ENCODE peak calls at places on chromosomes 6 and 20, in five cellular contexts. N, U, S, L and I are unnamed samples.

GRCh38 chr20:46580613-46581012 is 30.2 kb upstream of the OCSTAMP start:
- DNase-seq in N (no peak), U (no peak), S (no peak), L (no peak), I (no peak)

GRCh38 chr6:34955447-34955846 is 66.4 kb downstream of the ANKS1A start:
- DNase-seq in N (no peak), U (no peak), S (no peak), L (no peak), I (no peak)

GRCh38 chr6:10837692-10837996 is 695 bp downstream of the MAK start:
- DNase-seq in N (no peak), U (peak), S (peak), L (no peak), I (no peak)

GRCh38 chr20:53708129-53708968 is 114.7 kb upstream of the ZNF217 start:
- DNase-seq in N (peak), U (peak), S (no peak), L (no peak), I (peak)

GRCh38 chr20:59902470-59902869 is 31.0 kb downstream of the SYCP2 start:
- DNase-seq in N (no peak), U (no peak), S (no peak), L (no peak), I (no peak)

GRCh38 chr6:169251822-169252804 is 1.5 kb downstream of the THBS2 start:
- DNase-seq in N (no peak), U (peak), S (no peak), L (no peak), I (no peak)

GRCh38 chr6:149323353-149323752 is 5.8 kb downstream of the TAB2 start:
- DNase-seq in N (no peak), U (no peak), S (no peak), L (no peak), I (no peak)

GRCh38 chr20:10218536-10219451 is at the start of gene SNAP25:
- DNase-seq in N (no peak), U (peak), S (no peak), L (no peak), I (no peak)

GRCh38 chr20:17874271-17875105 is 94.1 kb downstream of the SNX5 start:
- DNase-seq in N (no peak), U (no peak), S (no peak), L (no peak), I (no peak)
- H3K4me3 ChIP-seq in N (no peak), U (no peak), S (no peak), L (no peak), I (no peak)

GRCh38 chr6:111650049-111650448 is 44.4 kb upstream of the TRAF3IP2 start:
- DNase-seq in N (no peak), U (no peak), S (no peak), L (no peak), I (no peak)

GRCh38 chr6:111651185-111652034 is 45.7 kb upstream of the TRAF3IP2 start:
- DNase-seq in N (no peak), U (no peak), S (no peak), L (no peak), I (no peak)

GRCh38 chr6:111653961-111654360 is 48.3 kb upstream of the TRAF3IP2 start:
- DNase-seq in N (no peak), U (no peak), S (no peak), L (no peak), I (no peak)

GRCh38 chr6:111657146-111657545 is 51.5 kb upstream of the TRAF3IP2 start:
- DNase-seq in N (no peak), U (peak), S (no peak), L (no peak), I (peak)

GRCh38 chr6:111653434-111653833 is 47.8 kb upstream of the TRAF3IP2 start:
- DNase-seq in N (no peak), U (no peak), S (no peak), L (no peak), I (no peak)
- TF ChIP-seq CTCF in N (no peak), U (no peak), S (no peak), L (no peak), I (no peak)

GRCh38 chr6:151242420-151242841 is 2.7 kb downstream of the AKAP12 start:
- DNase-seq in N (no peak), U (peak), S (no peak), L (no peak), I (no peak)
- H3K4me3 ChIP-seq in N (no peak), U (no peak), S (peak), L (no peak), I (no peak)

DNA sequence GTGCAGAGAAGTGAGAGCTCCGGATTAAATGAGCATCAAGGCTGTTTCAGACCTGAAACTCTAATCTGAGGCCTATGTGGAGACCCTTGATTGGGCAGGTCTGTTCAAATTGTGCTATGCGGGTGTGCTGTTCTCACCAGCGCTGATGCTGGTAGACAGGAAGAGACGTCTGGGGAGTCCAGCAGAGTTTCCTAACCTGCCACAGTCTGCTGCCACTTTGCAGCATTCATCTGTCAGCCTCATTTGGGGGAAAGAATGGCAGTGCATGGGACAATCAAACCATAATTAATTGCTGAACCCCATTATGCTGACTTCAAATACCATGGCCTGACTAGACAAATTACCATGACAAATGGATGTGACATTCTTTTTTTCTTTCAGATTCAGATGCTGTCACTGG is 171.5 kb upstream of the SYNDIG1 start:
- DNase-seq in N (no peak), U (no peak), S (no peak), L (no peak), I (no peak)
- TF ChIP-seq CTCF in N (no peak), U (no peak), S (no peak), L (no peak), I (no peak)

DNA sequence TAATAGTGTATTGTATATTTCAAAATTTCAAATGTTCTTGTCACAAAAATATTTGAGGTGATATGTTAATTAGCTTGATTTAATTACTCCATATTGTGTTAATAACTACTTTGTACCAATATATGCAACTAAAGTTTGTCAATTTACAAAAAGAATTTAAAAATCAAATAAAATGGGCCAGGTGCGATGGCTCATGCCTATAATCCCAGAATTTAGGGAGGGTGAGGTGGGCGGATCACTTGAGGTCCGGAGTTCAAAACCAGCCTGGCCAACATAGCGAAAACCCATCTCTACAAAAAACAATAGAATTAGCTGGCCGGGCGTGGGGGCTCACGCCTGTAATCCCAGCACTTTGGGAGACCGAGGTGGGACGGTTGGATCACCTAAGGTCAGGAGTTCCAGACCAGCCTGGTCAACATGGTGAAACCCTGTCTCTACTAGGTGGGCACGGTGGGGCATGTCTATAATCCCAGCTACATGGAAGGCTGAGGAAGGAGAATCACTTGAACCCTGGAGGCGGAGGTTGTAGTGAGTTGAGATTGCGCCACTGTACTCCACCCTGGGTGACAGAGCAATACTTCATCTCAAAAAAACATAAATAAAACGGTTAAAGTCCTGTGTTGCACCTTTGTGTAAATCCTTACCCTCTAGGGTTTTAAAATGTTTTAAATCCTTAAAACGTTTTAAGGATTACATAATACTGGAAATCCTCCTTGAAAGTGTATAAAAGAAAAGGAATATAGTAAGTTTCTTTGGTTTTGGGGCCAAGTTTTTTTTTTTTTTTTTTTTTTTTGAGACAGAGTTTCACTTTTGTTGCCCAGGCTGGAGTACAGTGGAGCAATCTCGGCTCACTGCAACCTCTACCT is 4.0 kb downstream of the HSPA1B start:
- DNase-seq in N (no peak), U (no peak), S (no peak), L (no peak), I (no peak)
- H3K4me3 ChIP-seq in N (peak), U (no peak), S (peak), L (no peak), I (peak)

GRCh38 chr6:96465321-96465903 is 56.2 kb upstream of the UFL1 start:
- DNase-seq in N (no peak), U (no peak), S (no peak), L (no peak), I (no peak)
- TF ChIP-seq CTCF in N (peak), U (no peak), S (no peak), L (no peak), I (no peak)

GRCh38 chr6:9257215-9257614 is 821.9 kb upstream of the SLC35B3 start:
- DNase-seq in N (no peak), U (no peak), S (no peak), L (no peak), I (no peak)
- H3K4me3 ChIP-seq in N (no peak), U (no peak), S (no peak), L (no peak), I (no peak)

DNA sequence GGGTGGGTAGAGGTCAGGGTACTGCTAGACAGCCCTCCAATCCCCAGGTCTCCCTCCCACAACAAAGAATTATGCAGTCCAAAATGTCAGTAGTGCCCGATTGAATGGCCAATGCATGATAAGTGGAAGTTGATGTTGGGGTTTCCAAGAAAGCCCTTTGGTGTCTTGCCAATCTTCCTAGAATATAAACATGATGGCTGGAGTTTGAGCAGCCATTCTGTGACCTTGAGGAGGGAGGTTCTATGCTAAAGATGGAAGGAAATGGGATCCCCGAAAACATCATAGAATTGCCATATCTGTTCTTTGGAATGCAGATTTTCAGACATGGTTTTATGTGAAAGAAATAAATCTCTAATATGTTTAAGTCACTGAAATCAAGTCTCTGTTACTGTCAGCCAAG is 32.9 kb upstream of the PTPN1 start:
- DNase-seq in N (no peak), U (no peak), S (no peak), L (no peak), I (no peak)
- TF ChIP-seq CTCF in N (no peak), U (no peak), S (no peak), L (no peak), I (no peak)

GRCh38 chr6:26217714-26218075 is 130.5 kb downstream of the HFE start:
- DNase-seq in N (peak), U (peak), S (no peak), L (no peak), I (no peak)
- H3K4me3 ChIP-seq in N (peak), U (peak), S (peak), L (peak), I (peak)